ENCODE peak calls at places on chromosomes 7 and 10, in five cellular contexts. P is Panc1, N is prostate gland, H is hepatocyte, Y is tibial artery. Q is an unnamed sample.

GRCh38 chr7:97844036-97844435 is 28.2 kb downstream of the ASNS start:
- DNase-seq in N (no peak), Y (no peak), P (no peak), H (no peak), Q (no peak)

GRCh38 chr10:52313350-52314006 is 603 bp upstream of the DKK1 start:
- DNase-seq in H (peak; percentile 17), P (no peak), Y (no peak), N (no peak), Q (no peak)

GRCh38 chr10:102635377-102635776 is 8.9 kb upstream of the TRIM8 start:
- DNase-seq in N (no peak), H (no peak), Y (no peak), P (no peak), Q (no peak)

GRCh38 chr10:92590623-92591549 is 2.0 kb upstream of the KIF11 start:
- DNase-seq in H (peak; percentile 60), Y (peak; percentile 56), P (no peak), N (peak; percentile 39), Q (no peak)

GRCh38 chr10:71974489-71975011 is 10.4 kb downstream of the CHST3 start:
- DNase-seq in H (no peak), P (peak; percentile 45), N (no peak), Y (no peak), Q (no peak)

GRCh38 chr10:130020651-130021372 is 56.7 kb upstream of the EBF3 start:
- DNase-seq in Y (no peak), N (no peak), H (no peak), P (no peak), Q (no peak)

GRCh38 chr7:44220046-44220720 is 19.4 kb downstream of the YKT6 start:
- DNase-seq in N (no peak), P (no peak), H (no peak), Y (no peak), Q (no peak)

GRCh38 chr10:123788981-123789380 is 102.6 kb downstream of the CPXM2 start:
- DNase-seq in Y (no peak), P (no peak), H (no peak), N (no peak), Q (no peak)

DNA sequence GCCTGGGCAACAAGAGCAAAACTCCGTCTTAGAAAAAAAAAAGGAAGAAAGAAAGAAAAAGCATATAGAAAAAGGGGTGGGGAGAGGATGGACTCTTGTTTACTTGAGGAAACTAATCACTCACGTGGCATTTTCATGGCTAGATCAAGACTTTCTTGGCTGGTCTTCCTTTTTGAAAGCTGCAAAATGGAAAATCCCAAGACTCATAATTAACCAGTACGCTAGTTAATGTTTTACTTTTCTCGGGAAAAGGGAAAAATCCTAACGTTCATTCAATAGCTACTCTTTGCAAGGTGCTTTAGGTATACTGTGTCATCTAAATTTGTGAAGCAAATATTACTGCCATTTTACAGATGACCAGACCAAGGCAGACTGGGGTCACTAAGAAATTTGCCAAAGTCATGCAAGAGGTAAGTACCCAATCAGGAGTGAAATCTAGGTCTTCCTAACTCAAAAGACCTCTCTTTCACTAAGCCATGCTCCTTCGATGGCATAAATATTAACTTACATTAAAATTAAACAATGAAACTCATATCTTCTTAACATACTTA is 24.4 kb downstream of the NAPEPLD start:
- DNase-seq in H (no peak), P (no peak), Y (no peak), N (no peak), Q (no peak)
- H3K36me3 ChIP-seq in H (no peaks in the 10 kb centered on the region), P (peaks cover 4% of the 10 kb centered on the region), Y (peaks cover 45% of the 10 kb centered on the region), N (no peaks in the 10 kb centered on the region), Q (peaks cover 70% of the 10 kb centered on the region)

GRCh38 chr7:196778-197321 is 4.5 kb downstream of the FAM20C start:
- DNase-seq in Y (no peak), P (no peak), H (no peak), N (no peak), Q (no peak)
- H3K36me3 ChIP-seq in Y (peaks cover 67% of the 10 kb centered on the region), P (peaks cover 2% of the 10 kb centered on the region), H (no peaks in the 10 kb centered on the region), N (no peaks in the 10 kb centered on the region), Q (no peaks in the 10 kb centered on the region)

GRCh38 chr7:158934628-158935027 is 78.3 kb downstream of the DYNC2I1 start:
- DNase-seq in Y (no peak), N (no peak), P (no peak), H (no peak), Q (no peak)

GRCh38 chr7:158931899-158932298 is 75.5 kb downstream of the DYNC2I1 start:
- DNase-seq in P (no peak), N (no peak), Y (no peak), H (no peak), Q (no peak)

GRCh38 chr7:158929306-158929705 is 72.9 kb downstream of the DYNC2I1 start:
- DNase-seq in H (no peak), P (no peak), N (no peak), Y (no peak), Q (no peak)

GRCh38 chr7:158935062-158935461 is 78.7 kb downstream of the DYNC2I1 start:
- DNase-seq in N (no peak), H (no peak), Y (no peak), P (no peak), Q (no peak)

GRCh38 chr7:158933468-158934139 is 77.2 kb downstream of the DYNC2I1 start:
- DNase-seq in N (no peak), P (no peak), H (no peak), Y (no peak), Q (no peak)
- H3K36me3 ChIP-seq in N (no peaks in the 10 kb centered on the region), P (peaks cover 6% of the 10 kb centered on the region), H (no peaks in the 10 kb centered on the region), Y (peaks cover 96% of the 10 kb centered on the region), Q (peaks cover 56% of the 10 kb centered on the region)

GRCh38 chr7:157570531-157571200 is 233.9 kb downstream of the DNAJB6 start:
- DNase-seq in H (no peak), P (no peak), N (no peak), Y (no peak), Q (no peak)
- H3K36me3 ChIP-seq in H (no peaks in the 10 kb centered on the region), P (no peaks in the 10 kb centered on the region), N (no peaks in the 10 kb centered on the region), Y (no peaks in the 10 kb centered on the region), Q (no peaks in the 10 kb centered on the region)

DNA sequence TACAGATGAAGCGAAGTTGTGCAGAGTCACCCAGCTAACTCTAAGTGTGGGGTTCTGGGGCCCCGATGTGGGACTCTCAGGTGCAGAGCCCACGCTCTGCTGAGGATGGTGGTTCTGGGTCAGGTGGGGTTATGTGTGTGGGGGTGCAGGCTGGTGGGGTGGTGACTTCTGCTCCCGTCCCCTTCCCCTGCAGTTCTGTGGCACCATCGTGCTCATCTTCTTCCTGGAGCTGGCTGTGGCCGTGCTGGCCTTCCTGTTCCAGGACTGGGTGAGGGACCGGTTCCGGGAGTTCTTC is 28.6 kb upstream of the SH2D4B start:
- DNase-seq in H (no peak), N (no peak), P (no peak), Y (no peak), Q (no peak)
- H3K36me3 ChIP-seq in H (peaks cover 6% of the 10 kb centered on the region), N (peaks cover 2% of the 10 kb centered on the region), P (no peaks in the 10 kb centered on the region), Y (peaks cover 67% of the 10 kb centered on the region), Q (peaks cover 5% of the 10 kb centered on the region)

DNA sequence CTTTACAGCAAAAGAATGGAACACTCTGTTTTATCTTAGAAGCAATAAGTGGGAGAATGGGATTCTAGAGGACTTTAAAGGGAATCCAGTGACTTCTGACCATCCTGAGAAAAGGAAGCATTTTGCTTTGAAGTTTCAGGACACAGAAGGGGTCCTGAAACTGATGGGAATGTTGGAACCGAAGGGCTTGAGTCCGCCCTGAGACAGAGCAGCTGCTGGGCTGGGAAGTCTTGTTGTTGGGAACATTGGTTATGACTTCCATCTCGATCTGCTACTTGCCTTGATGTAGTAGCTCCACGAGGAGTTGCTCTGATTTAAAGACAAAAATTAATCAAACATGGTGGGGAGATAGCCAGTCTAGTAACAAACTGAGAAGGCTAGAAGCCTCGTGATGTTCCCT is 177.6 kb downstream of the JCAD start:
- DNase-seq in Y (no peak), H (no peak), P (no peak), N (no peak), Q (no peak)
- H3K36me3 ChIP-seq in Y (no peaks in the 10 kb centered on the region), H (no peaks in the 10 kb centered on the region), P (no peaks in the 10 kb centered on the region), N (no peaks in the 10 kb centered on the region), Q (no peaks in the 10 kb centered on the region)

DNA sequence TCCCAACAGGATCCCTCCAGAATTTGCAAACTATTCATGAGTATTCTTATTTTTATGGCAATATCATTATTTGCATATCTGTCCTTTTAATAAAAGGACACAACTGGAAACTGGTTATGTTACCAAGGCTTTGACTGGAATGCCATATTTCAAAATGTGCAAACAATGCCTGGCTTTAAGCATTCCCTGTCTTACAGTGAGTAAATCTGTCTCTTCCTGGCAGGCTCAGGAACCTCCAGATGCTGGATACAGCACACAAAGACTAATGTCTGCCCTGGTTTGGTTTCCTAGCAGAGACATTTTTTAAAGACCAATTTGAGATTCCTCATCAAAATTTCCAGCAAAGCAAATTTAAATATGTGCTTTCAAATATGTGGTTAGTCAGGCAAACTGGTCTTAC is 31.4 kb downstream of the RNF216 start:
- DNase-seq in H (no peak), N (no peak), P (no peak), Y (no peak), Q (no peak)
- H3K36me3 ChIP-seq in H (no peaks in the 10 kb centered on the region), N (no peaks in the 10 kb centered on the region), P (peaks cover 42% of the 10 kb centered on the region), Y (peaks cover 43% of the 10 kb centered on the region), Q (peaks cover 82% of the 10 kb centered on the region)

GRCh38 chr7:18163091-18163490 is 135.4 kb upstream of the PRPS1L1 start:
- DNase-seq in N (no peak), Y (no peak), P (no peak), H (no peak), Q (no peak)
- H3K36me3 ChIP-seq in N (no peaks in the 10 kb centered on the region), Y (no peaks in the 10 kb centered on the region), P (no peaks in the 10 kb centered on the region), H (no peaks in the 10 kb centered on the region), Q (no peaks in the 10 kb centered on the region)

Q was measured in SK-N-MC.